ENCODE peak calls at places on chromosomes 16 and 17, in six cellular contexts. Y, N, M, X, K and G are unnamed samples. For H3K27me3, the result is how much of the 10 kb centered on the place peaks cover.

GRCh38 chr17:6752068-6752909 is 3.6 kb upstream of the XAF1 start:
- DNase-seq in K (no peak), M (peak), Y (no peak), X (no peak), N (no peak), G (no peak)

GRCh38 chr17:73595068-73595865 is 49.0 kb downstream of the SDK2 start:
- DNase-seq in K (peak), N (peak), X (peak), Y (no peak), M (no peak), G (no peak)

GRCh38 chr17:28344435-28344901 is 8.9 kb downstream of the TNFAIP1 start:
- DNase-seq in X (no peak), M (no peak), K (no peak), N (no peak), Y (no peak), G (no peak)

GRCh38 chr17:9672266-9672665 is 26.9 kb downstream of the USP43 start:
- DNase-seq in M (no peak), X (no peak), K (no peak), N (no peak), Y (no peak), G (no peak)

GRCh38 chr16:77785365-77785764 is 3.0 kb upstream of the VAT1L start:
- DNase-seq in Y (no peak), K (no peak), N (no peak), M (no peak), X (no peak), G (no peak)

GRCh38 chr17:81385320-81386111 is 9.7 kb upstream of the BAHCC1 start:
- DNase-seq in X (no peak), K (no peak), N (no peak), Y (no peak), M (no peak), G (peak)

GRCh38 chr17:8696951-8697745 is 47.5 kb downstream of the CCDC42 start:
- DNase-seq in Y (no peak), X (no peak), M (peak), K (peak), N (no peak), G (no peak)

GRCh38 chr16:8852534-8852933 is 16.3 kb downstream of the CARHSP1 start:
- DNase-seq in M (no peak), X (no peak), K (no peak), Y (no peak), N (no peak), G (peak)

GRCh38 chr17:42409467-42410351 is 13.3 kb downstream of the CAVIN1 start:
- DNase-seq in K (no peak), M (peak), X (peak), Y (peak), N (no peak), G (no peak)

GRCh38 chr16:18984425-18985005 is 781 bp downstream of the TMC7 start:
- DNase-seq in N (no peak), K (no peak), M (no peak), Y (no peak), X (no peak), G (no peak)

GRCh38 chr17:55089955-55090573 is 121.5 kb downstream of the STXBP4 start:
- DNase-seq in X (no peak), K (no peak), M (peak), Y (no peak), N (no peak), G (no peak)

GRCh38 chr17:68576811-68577551 is 24.2 kb downstream of the FAM20A start:
- DNase-seq in K (no peak), N (no peak), X (peak), Y (no peak), M (no peak), G (no peak)

GRCh38 chr17:15900871-15901270 is 44.1 kb upstream of the ADORA2B start:
- DNase-seq in K (no peak), Y (no peak), M (no peak), N (no peak), X (no peak), G (no peak)

GRCh38 chr16:28258571-28258970 is 33.8 kb upstream of the SBK1 start:
- DNase-seq in M (peak), N (no peak), Y (no peak), K (peak), X (peak), G (peak)

GRCh38 chr17:51231999-51232398 is 27.9 kb downstream of the MBTD1 start:
- DNase-seq in Y (no peak), X (no peak), K (no peak), N (no peak), M (no peak), G (no peak)

GRCh38 chr17:16353702-16354174 is 469 bp upstream of the CENPV start:
- DNase-seq in X (no peak), N (no peak), M (no peak), Y (no peak), K (no peak), G (no peak)

GRCh38 chr17:1495265-1495664 is 2.8 kb upstream of the MYO1C start:
- DNase-seq in N (no peak), Y (peak), K (no peak), M (no peak), X (peak), G (no peak)

GRCh38 chr16:66150691-66151090 is 215.8 kb upstream of the CDH5 start:
- DNase-seq in M (no peak), Y (no peak), N (no peak), K (no peak), X (no peak), G (no peak)

GRCh38 chr17:47654991-47655390 is 5.3 kb downstream of the KPNB1 start:
- DNase-seq in M (no peak), N (no peak), Y (no peak), X (no peak), K (no peak), G (no peak)

GRCh38 chr17:79919164-79919585 is 79.9 kb upstream of the CBX4 start:
- DNase-seq in N (no peak), M (no peak), K (peak), Y (peak), X (peak), G (peak)

GRCh38 chr17:75273968-75274708 is 3.1 kb upstream of the MIF4GD start:
- DNase-seq in N (peak), Y (no peak), M (peak), K (peak), X (no peak), G (no peak)

GRCh38 chr17:80996422-80997305 is 5.0 kb downstream of the CHMP6 start:
- DNase-seq in X (no peak), K (peak), N (no peak), M (no peak), Y (no peak), G (no peak)

GRCh38 chr17:67469208-67469980 is 92.3 kb downstream of the PITPNC1 start:
- DNase-seq in M (peak), Y (no peak), N (peak), K (peak), X (no peak), G (no peak)

GRCh38 chr16:67736858-67737257 is 17.7 kb upstream of the GFOD2 start:
- DNase-seq in X (no peak), N (no peak), Y (no peak), M (no peak), K (no peak), G (no peak)

GRCh38 chr16:26985100-26986065 is 81.3 kb upstream of the C16orf82 start:
- DNase-seq in Y (no peak), K (no peak), M (no peak), N (no peak), X (no peak), G (no peak)

GRCh38 chr17:48526986-48527741 is 3.6 kb downstream of the HOXB1 start:
- DNase-seq in K (peak), Y (no peak), N (peak), M (no peak), X (no peak), G (no peak)

GRCh38 chr16:8673611-8674412 is 605 bp upstream of the ABAT start:
- DNase-seq in X (no peak), K (no peak), N (no peak), M (no peak), Y (no peak), G (peak)

GRCh38 chr16:88969361-88969831 is 7.6 kb downstream of the CBFA2T3 start:
- DNase-seq in Y (no peak), X (no peak), M (no peak), K (peak), N (no peak), G (no peak)
- H3K27me3 ChIP-seq in Y (half or more), X (half or more), M (half or more), K (under half), N (half or more), G (under half)

GRCh38 chr16:46894011-46894672 is 10.0 kb downstream of the GPT2 start:
- DNase-seq in Y (no peak), N (no peak), X (peak), M (no peak), K (no peak), G (peak)
- TF ChIP-seq CTCF in Y (no peak), N (no peak), X (no peak), M (no peak), K (no peak), G (no peak)

GRCh38 chr16:55437627-55438026 is 41.4 kb upstream of the MMP2 start:
- DNase-seq in X (no peak), N (no peak), K (no peak), Y (no peak), M (peak), G (no peak)

GRCh38 chr16:55433535-55433934 is 45.5 kb upstream of the MMP2 start:
- DNase-seq in M (no peak), Y (no peak), X (no peak), K (no peak), N (no peak), G (no peak)

GRCh38 chr16:55434000-55434399 is 45.0 kb upstream of the MMP2 start:
- DNase-seq in N (no peak), K (no peak), Y (no peak), X (no peak), M (no peak), G (no peak)

GRCh38 chr16:55436587-55436986 is 42.4 kb upstream of the MMP2 start:
- DNase-seq in Y (no peak), M (no peak), N (no peak), X (no peak), K (no peak), G (no peak)

GRCh38 chr16:55435387-55435786 is 43.6 kb upstream of the MMP2 start:
- DNase-seq in M (no peak), N (no peak), Y (no peak), X (no peak), K (no peak), G (no peak)
- H3K27me3 ChIP-seq in M (under half), N (under half), Y (under half), X (under half), K (under half), G (under half)

GRCh38 chr16:53826658-53827057 is 122.7 kb downstream of the FTO start:
- DNase-seq in N (no peak), Y (no peak), M (no peak), X (no peak), K (no peak), G (no peak)

GRCh38 chr16:53821487-53821886 is 117.5 kb downstream of the FTO start:
- DNase-seq in Y (no peak), N (no peak), M (no peak), K (no peak), X (no peak), G (no peak)

GRCh38 chr16:53817812-53818211 is 113.9 kb downstream of the FTO start:
- DNase-seq in N (no peak), M (no peak), X (no peak), Y (no peak), K (peak), G (no peak)

GRCh38 chr16:53822936-53823529 is 119.1 kb downstream of the FTO start:
- DNase-seq in K (no peak), M (no peak), N (no peak), Y (no peak), X (no peak), G (no peak)

GRCh38 chr16:53821957-53822625 is 118.1 kb downstream of the FTO start:
- DNase-seq in K (no peak), N (no peak), M (peak), X (no peak), Y (no peak), G (no peak)
- TF ChIP-seq CTCF in K (peak), N (peak), M (no peak), X (no peak), Y (no peak), G (no peak)

DNA sequence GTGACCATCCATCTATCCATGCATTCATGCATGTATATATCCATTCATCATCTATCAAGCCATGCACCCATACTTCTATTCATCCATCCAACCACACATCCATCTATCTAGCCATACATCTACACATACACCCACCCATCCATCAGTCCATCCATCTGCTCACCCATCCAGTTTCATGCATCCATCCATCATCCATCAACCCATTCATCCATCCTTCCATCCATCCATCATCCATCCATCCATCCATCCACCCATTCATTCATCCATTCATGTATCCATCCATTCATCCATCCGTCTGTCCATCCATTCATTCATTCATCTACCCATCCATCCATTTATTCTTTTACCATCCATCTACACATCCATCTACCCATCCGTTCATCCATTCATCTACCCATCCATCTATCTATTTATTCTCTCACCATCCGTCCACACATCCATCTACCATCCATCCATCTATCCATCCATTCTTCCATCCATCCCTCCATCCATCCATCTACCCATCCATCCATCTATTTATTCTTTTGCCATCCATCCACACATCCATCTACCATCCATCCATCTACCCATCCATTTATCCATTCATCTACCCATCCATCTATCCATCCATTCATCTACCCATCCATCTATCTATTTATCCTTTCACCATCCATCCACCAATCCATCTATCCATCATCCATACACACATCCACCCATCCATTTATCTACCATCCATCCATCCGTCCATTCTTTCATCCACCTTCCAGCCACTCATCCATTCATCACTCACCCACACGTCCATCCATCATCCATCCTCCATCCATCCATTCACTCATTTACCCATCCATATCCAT is 3.2 kb downstream of the CCL17 start:
- DNase-seq in Y (no peak), X (no peak), M (no peak), K (no peak), N (no peak), G (no peak)
- H3K27me3 ChIP-seq in Y (under half), X (under half), M (under half), K (under half), N (under half), G (under half)

GRCh38 chr17:45230787-45231480 is 9.2 kb downstream of the FMNL1 start:
- DNase-seq in M (no peak), X (peak), K (peak), Y (no peak), N (peak), G (no peak)

GRCh38 chr17:45230410-45230786 is 8.7 kb downstream of the FMNL1 start:
- DNase-seq in K (no peak), Y (no peak), M (no peak), X (no peak), N (no peak), G (no peak)

GRCh38 chr17:45232514-45233422 is 11.1 kb downstream of the FMNL1 start:
- DNase-seq in N (no peak), K (no peak), M (no peak), X (no peak), Y (no peak), G (no peak)

GRCh38 chr17:45229681-45230409 is 8.2 kb downstream of the FMNL1 start:
- DNase-seq in X (peak), M (no peak), N (no peak), Y (no peak), K (no peak), G (no peak)

GRCh38 chr17:45231481-45232116 is 9.9 kb downstream of the FMNL1 start:
- DNase-seq in Y (no peak), M (no peak), X (no peak), N (peak), K (peak), G (no peak)
- TF ChIP-seq CTCF in Y (no peak), M (peak), X (peak), N (peak), K (peak), G (no peak)

GRCh38 chr16:30667361-30667905 is 9.2 kb downstream of the FBRS start:
- DNase-seq in Y (no peak), K (no peak), X (no peak), M (no peak), N (no peak), G (no peak)

GRCh38 chr16:30665830-30666190 is 7.6 kb downstream of the FBRS start:
- DNase-seq in K (no peak), Y (no peak), N (no peak), M (no peak), X (no peak), G (no peak)

GRCh38 chr16:30668393-30668792 is 10.2 kb downstream of the FBRS start:
- DNase-seq in X (no peak), N (no peak), Y (no peak), M (no peak), K (no peak), G (no peak)

GRCh38 chr16:30665155-30665829 is 7.1 kb downstream of the FBRS start:
- DNase-seq in M (no peak), N (no peak), X (no peak), Y (no peak), K (no peak), G (no peak)

DNA sequence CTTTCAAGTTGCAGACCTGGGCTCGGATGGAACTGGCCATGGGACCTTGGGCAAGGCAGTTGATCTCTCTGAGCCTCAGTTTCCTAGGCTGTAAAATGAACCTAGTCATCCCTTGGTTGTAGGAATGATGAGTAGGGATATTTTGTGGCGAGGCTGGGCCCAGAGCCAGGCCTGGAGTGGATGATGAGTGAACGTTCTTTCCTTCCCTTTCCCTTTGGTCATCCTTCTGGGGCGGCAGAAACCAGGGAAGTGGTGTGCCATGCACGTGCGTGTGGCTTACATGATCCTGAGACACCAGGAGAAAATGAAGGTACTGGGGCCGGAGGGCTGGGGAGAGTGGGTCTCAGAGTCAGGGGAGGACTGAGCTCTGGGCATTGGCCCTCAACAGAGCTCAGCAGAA is 8.4 kb downstream of the FBRS start:
- DNase-seq in Y (no peak), M (no peak), N (no peak), X (no peak), K (no peak), G (no peak)
- H3K27me3 ChIP-seq in Y (under half), M (under half), N (under half), X (under half), K (under half), G (under half)

DNA sequence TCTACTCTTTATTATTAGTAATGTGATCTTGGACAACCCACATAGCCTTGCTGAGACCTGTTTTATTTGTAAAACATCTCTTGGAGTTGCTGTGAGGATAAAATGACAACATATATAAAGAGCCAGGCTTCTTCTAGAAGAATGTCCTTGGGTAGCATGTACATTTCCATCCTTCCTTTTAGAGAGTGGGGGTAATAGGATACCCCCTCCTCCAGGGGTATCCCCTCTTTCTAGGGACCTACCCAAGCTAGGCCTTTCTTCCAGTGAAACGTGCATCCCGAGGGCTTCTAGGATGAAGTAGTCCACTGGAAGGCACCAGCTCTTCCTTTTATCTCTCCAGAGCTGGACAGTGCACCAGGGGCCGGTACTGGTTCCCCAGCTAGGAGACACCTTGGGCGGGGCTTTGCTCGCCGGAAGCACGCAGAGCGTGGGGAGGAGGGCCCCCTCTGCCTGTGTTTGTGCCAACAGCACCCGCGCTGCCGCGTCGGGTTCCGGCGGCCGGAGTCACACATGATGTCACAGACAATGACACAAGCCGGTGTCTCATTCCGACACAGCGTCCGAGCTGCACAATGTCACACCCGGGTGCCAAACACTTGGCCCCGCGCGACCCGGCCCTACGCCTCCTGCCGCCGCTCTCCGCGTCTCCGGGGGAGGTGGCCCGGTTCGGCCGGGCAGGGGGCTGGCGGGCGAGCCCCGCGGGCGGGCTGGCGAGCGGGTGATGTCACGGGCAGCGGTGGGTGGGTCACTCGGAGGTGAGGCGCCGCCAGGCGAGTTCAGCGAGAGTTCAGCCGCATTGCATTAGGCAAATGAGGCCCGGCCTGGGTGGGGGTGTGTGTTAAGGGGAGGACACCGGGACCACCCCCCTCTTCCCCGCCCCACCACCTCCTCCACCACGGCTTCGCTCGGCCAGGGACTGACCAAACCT is 23.4 kb downstream of the GJD3 start:
- DNase-seq in X (peak), M (peak), N (peak), K (peak), Y (peak), G (peak)
- TF ChIP-seq CTCF in X (no peak), M (peak), N (no peak), K (no peak), Y (no peak), G (peak)

DNA sequence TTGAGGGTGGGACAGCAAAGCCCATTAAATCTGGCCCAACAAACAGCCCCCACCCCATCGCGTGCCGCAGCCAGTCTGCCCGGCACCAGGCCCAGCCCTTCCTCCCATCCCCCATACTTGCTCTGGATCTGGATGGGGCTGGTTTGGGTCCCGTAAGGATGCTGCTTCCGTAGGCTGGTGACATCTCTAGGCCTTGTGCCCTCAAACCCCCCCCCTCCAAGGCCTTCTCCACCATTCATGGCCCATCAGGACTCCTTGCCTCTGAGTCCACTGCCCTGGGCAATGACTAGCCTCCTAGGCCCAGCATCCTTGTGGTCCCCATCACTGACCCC is 844 bp upstream of the FAM83G start:
- DNase-seq in K (no peak), N (no peak), X (no peak), Y (no peak), M (no peak), G (no peak)
- H3K27me3 ChIP-seq in K (under half), N (under half), X (under half), Y (under half), M (under half), G (under half)